ENCODE peak calls at places on chromosomes 6 and 20, in four cellular contexts. L, F, T and S are unnamed samples.

GRCh38 chr6:15630202-15630601 is 32.6 kb downstream of the DTNBP1 start:
- DNase-seq in L (no peak), F (no peak), T (no peak), S (no peak)

GRCh38 chr6:20626165-20626564 is 91.9 kb downstream of the CDKAL1 start:
- DNase-seq in L (no peak), F (no peak), T (no peak), S (no peak)

GRCh38 chr6:170385506-170385905 is 78.9 kb downstream of the FAM120B start:
- DNase-seq in L (no peak), F (no peak), T (no peak), S (no peak)

GRCh38 chr6:25280617-25280990 is 1.4 kb downstream of the CARMIL1 start:
- DNase-seq in L (no peak), F (no peak), T (peak), S (peak)

GRCh38 chr6:113364781-113365545 is 492.2 kb upstream of the MARCKS start:
- DNase-seq in L (no peak), F (no peak), T (no peak), S (peak)

GRCh38 chr6:147063469-147064031 is 140.7 kb upstream of the STXBP5 start:
- DNase-seq in L (peak), F (no peak), T (no peak), S (peak)

GRCh38 chr20:38973546-38974120 is 11.5 kb downstream of the DHX35 start:
- DNase-seq in L (no peak), F (no peak), T (no peak), S (no peak)

GRCh38 chr6:155524249-155524651 is 68.6 kb upstream of the NOX3 start:
- DNase-seq in L (no peak), F (no peak), T (no peak), S (no peak)

GRCh38 chr6:3088853-3089445 is 20.7 kb downstream of the RIPK1 start:
- DNase-seq in L (no peak), F (no peak), T (no peak), S (no peak)

GRCh38 chr20:21529863-21530262 is 16.0 kb upstream of the NKX2-2 start:
- DNase-seq in L (no peak), F (no peak), T (peak), S (peak)

GRCh38 chr6:26224940-26225847 is 138.0 kb downstream of the HFE start:
- DNase-seq in L (no peak), F (no peak), T (peak), S (no peak)

GRCh38 chr6:7680393-7681075 is 45.4 kb upstream of the BMP6 start:
- DNase-seq in L (no peak), F (no peak), T (no peak), S (no peak)

GRCh38 chr6:167791036-167791779 is 35.5 kb upstream of the AFDN start:
- DNase-seq in L (peak), F (no peak), T (no peak), S (peak)

GRCh38 chr6:108442770-108443520 is 117.8 kb upstream of the FOXO3 start:
- DNase-seq in L (no peak), F (no peak), T (no peak), S (no peak)

GRCh38 chr6:169225131-169225576 is 28.5 kb downstream of the THBS2 start:
- DNase-seq in L (no peak), F (no peak), T (no peak), S (no peak)

GRCh38 chr20:13009682-13010406 is 1.1 kb downstream of the SPTLC3 start:
- DNase-seq in L (peak), F (peak), T (no peak), S (peak)

GRCh38 chr6:25613415-25613814 is 38.6 kb upstream of the SCGN start:
- DNase-seq in L (no peak), F (no peak), T (no peak), S (no peak)

GRCh38 chr6:157670466-157671186 is 152.4 kb upstream of the SNX9 start:
- DNase-seq in L (no peak), F (no peak), T (no peak), S (no peak)

GRCh38 chr20:24470031-24470781 is 777 bp downstream of the SYNDIG1 start:
- DNase-seq in L (no peak), F (no peak), T (no peak), S (no peak)

GRCh38 chr20:13775867-13776266 is 8.9 kb downstream of the ESF1 start:
- DNase-seq in L (no peak), F (no peak), T (no peak), S (no peak)

GRCh38 chr6:122569372-122569771 is 40.8 kb upstream of the PKIB start:
- DNase-seq in L (no peak), F (no peak), T (no peak), S (no peak)

GRCh38 chr20:34907616-34908469 is 31.4 kb downstream of the ACSS2 start:
- DNase-seq in L (peak), F (no peak), T (no peak), S (peak)

GRCh38 chr6:149335924-149336323 is 18.4 kb downstream of the TAB2 start:
- DNase-seq in L (no peak), F (peak), T (no peak), S (no peak)

GRCh38 chr20:44856442-44856841 is 29.1 kb upstream of the YWHAB start:
- DNase-seq in L (no peak), F (no peak), T (no peak), S (peak)

GRCh38 chr6:32972353-32973143 is 4.2 kb downstream of the BRD2 start:
- DNase-seq in L (no peak), F (no peak), T (peak), S (no peak)